ENCODE peak calls at places on chromosome 10, in five cellular contexts. X is endothelial cell of umbilical vein, R is fibroblast of lung, J is mesenchymal stem cell, H is IMR-90. M is an unnamed sample.

GRCh38 chr10:83983578-83984255 is 155.6 kb upstream of the GHITM start:
- DNase-seq in X (peak; percentile 64), R (peak; percentile 30), J (peak; percentile 56), H (no peak), M (no peak)

GRCh38 chr10:88271736-88272135 is 311.4 kb downstream of the RNLS start:
- DNase-seq in X (no peak), R (peak; percentile 29), J (peak; percentile 57), H (peak; percentile 43), M (no peak)

GRCh38 chr10:62587011-62587410 is 212.8 kb downstream of the ZNF365 start:
- DNase-seq in X (no peak), R (peak; percentile 50), J (no peak), H (peak; percentile 41), M (no peak)

GRCh38 chr10:78664929-78665525 is 403.7 kb upstream of the ZMIZ1 start:
- DNase-seq in X (peak; percentile 41), R (peak; percentile 41), J (peak; percentile 20), H (peak; percentile 39), M (no peak)

GRCh38 chr10:1360011-1360580 is 303.9 kb downstream of the WDR37 start:
- DNase-seq in X (no peak), R (no peak), J (no peak), H (no peak), M (no peak)

GRCh38 chr10:61020420-61021158 is 76.6 kb upstream of the RHOBTB1 start:
- DNase-seq in X (no peak), R (no peak), J (no peak), H (no peak), M (no peak)

GRCh38 chr10:126070815-126071214 is 174.5 kb downstream of the FANK1 start:
- DNase-seq in X (no peak), R (no peak), J (no peak), H (no peak), M (no peak)

GRCh38 chr10:123421461-123421860 is 244.7 kb upstream of the GPR26 start:
- DNase-seq in X (no peak), R (no peak), J (no peak), H (no peak), M (no peak)

GRCh38 chr10:59865101-59865500 is 41.3 kb downstream of the CCDC6 start:
- DNase-seq in X (no peak), R (peak; percentile 36), J (no peak), H (peak; percentile 18), M (no peak)

GRCh38 chr10:132653721-132654120 is 116.1 kb downstream of the INPP5A start:
- DNase-seq in X (no peak), R (no peak), J (no peak), H (no peak), M (no peak)

GRCh38 chr10:47404446-47404845 is 20.4 kb upstream of the ZNF488 start:
- DNase-seq in X (no peak), R (no peak), J (no peak), H (no peak), M (peak; percentile 62)

GRCh38 chr10:102538811-102539210 is 35.0 kb downstream of the SUFU start:
- DNase-seq in X (no peak), R (no peak), J (no peak), H (no peak), M (no peak)

GRCh38 chr10:19889279-19889678 is 73.0 kb downstream of the PLXDC2 start:
- DNase-seq in X (no peak), R (peak; percentile 69), J (peak; percentile 50), H (no peak), M (no peak)

GRCh38 chr10:74320717-74321116 is 169.7 kb downstream of the ADK start:
- DNase-seq in X (no peak), R (no peak), J (no peak), H (no peak), M (no peak)

GRCh38 chr10:7357193-7357592 is 53.6 kb downstream of the SFMBT2 start:
- DNase-seq in X (no peak), R (no peak), J (no peak), H (no peak), M (no peak)

GRCh38 chr10:79352035-79352595 is 4.8 kb downstream of the PPIF start:
- DNase-seq in X (no peak), R (no peak), J (no peak), H (no peak), M (peak; percentile 40)

DNA sequence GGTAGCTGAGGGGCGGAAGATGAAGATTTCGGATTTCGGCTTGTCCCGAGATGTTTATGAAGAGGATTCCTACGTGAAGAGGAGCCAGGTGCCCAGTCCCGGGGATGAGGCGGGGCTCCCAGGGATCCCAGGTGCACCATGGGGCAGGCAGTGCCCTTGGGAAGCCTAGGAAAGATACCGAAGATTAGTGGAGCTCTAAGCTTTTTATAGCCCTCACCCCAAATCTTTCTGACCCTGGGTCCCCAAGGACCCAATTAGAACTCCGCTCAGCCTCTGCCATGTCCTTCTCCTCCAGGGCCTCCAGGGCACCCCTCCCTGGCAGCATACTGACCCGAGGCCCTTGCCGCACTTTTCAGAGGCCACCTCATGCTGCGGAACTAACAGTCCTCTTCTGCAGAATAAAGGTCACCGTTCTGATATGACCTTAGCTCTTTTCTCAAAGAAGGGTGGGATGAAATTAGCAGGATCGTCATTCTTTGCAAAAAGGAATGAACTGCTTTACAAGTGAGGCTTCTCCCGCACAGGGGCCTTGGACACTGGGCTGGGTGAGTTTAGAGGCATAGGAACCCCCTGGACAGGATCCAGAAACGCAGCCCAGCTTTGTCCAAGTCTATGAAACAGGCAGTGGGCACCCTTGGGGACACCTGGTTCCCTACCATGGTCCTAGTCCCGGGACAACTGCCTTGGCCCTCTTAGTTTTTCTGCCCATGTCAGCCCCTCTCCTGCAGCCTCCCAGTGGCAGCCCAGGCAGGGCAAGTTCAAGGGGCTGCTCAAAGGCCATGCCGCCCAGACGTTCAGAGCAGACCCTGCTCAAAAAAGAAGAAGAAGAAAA is 17.9 kb upstream of the CSGALNACT2 start:
- DNase-seq in X (no peak), R (no peak), J (no peak), H (no peak), M (peak; percentile 55)
- H3K9ac ChIP-seq in X (no peak overlapping the region), R (no peak overlapping the region), J (no peak overlapping the region), H (no peak overlapping the region), M (no peak overlapping the region)

GRCh38 chr10:72364239-72364777 is 9.6 kb upstream of the DNAJB12 start:
- DNase-seq in X (peak; percentile 87), R (peak; percentile 85), J (peak; percentile 95), H (peak; percentile 91), M (peak; percentile 94)

GRCh38 chr10:72367301-72367970 is 12.7 kb upstream of the DNAJB12 start:
- DNase-seq in X (no peak), R (no peak), J (peak; percentile 18), H (peak; percentile 42), M (no peak)

GRCh38 chr10:72370201-72370722 is 15.5 kb upstream of the DNAJB12 start:
- DNase-seq in X (no peak), R (no peak), J (no peak), H (no peak), M (no peak)

DNA sequence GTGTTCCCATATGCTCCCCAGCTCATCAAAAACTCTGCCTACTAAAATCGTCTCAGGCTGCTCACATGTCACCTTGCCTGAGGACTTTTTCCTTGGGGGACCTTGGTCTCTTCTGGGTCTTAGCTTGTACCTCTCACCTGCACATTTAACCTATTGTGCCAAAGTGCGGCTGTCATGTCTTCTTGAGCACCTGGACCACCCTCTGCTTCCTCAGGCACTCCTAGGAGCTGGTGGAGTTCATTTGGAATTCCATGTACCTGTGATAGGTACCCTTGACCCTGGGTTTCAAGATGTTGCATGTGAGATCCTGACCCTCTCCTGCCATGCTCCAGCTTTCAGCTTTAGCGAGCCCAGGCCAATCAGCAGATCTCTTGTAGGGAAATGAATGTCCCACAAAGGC is 10.4 kb upstream of the DNAJB12 start:
- DNase-seq in X (no peak), R (no peak), J (no peak), H (no peak), M (no peak)
- H3K9ac ChIP-seq in X (no peak overlapping the region), R (no peak overlapping the region), J (peak overlapping the region; percentile 88), H (no peak overlapping the region), M (no peak overlapping the region)

DNA sequence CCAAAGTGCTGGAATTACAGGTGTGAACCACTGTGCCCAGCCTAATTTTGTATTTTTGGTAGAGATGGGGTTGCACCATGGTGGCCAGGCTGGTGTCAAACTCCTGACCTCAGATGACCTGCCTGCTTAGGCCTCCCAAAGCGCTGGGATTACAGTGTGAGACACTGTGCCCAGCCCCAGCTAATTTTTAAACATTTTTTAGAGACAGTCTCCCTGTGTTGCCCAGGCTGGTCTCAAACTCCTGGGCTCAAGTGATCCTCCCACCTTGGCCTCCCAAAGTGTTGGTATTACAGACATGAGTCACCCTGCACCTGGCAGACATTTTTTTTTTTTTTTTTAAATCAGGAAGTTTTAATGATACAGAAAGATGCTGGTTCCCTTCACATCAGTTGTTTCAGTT is 15.5 kb downstream of the DENND10 start:
- DNase-seq in X (no peak), R (no peak), J (no peak), H (no peak), M (no peak)
- H3K9ac ChIP-seq in X (no peak overlapping the region), R (no peak overlapping the region), J (no peak overlapping the region), H (no peak overlapping the region), M (no peak overlapping the region)

GRCh38 chr10:28049286-28049685 is 50.4 kb upstream of the ODAD2 start:
- DNase-seq in X (no peak), R (no peak), J (no peak), H (no peak), M (no peak)

GRCh38 chr10:28058746-28059145 is 59.9 kb upstream of the ODAD2 start:
- DNase-seq in X (no peak), R (no peak), J (no peak), H (no peak), M (no peak)

GRCh38 chr10:28060031-28060607 is 61.2 kb upstream of the ODAD2 start:
- DNase-seq in X (no peak), R (peak; percentile 47), J (no peak), H (peak; percentile 15), M (no peak)

DNA sequence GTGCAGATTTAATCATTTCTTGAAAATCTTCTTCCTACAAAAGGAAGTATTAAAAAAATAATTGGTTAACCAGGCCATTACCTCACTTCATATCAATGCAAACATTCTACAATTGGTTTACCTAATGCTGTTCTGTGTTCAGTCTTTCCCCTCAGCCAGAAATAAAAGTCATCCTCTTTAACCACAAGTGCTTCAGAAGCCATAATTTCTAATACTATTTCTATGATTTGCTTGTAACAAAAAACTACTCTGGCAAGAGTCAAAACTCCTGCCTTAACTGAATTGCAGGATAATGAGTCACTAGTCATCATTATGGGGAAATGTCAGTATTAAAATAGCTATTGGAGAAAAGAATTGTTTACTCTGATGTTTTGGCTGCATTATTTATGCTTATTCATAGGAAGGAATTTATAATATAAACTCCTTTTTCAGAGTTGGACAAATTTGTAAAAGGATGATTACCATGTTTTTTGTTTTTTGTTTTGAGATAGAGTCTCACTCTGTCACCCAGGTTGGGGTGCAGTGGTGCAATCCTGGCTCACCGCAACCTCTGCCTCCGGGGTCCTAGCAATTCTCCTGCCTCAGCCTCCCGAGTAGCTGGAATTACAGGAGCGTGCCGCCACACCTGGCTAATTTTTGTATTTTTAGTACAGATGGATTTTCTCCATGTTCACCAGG is 55.5 kb upstream of the ODAD2 start:
- DNase-seq in X (peak; percentile 49), R (peak; percentile 98), J (peak; percentile 90), H (peak; percentile 98), M (no peak)
- H3K9ac ChIP-seq in X (no peak overlapping the region), R (no peak overlapping the region), J (peak overlapping the region; percentile 34), H (no peak overlapping the region), M (no peak overlapping the region)

M was measured in kidney.